ENCODE peak calls at places on chromosomes 16 and 17, in six cellular contexts. N, K, Q, J, S and O are unnamed samples.

GRCh38 chr17:39547713-39548478 is 59.8 kb downstream of the NEUROD2 start:
- DNase-seq in N (peak; percentile 50), K (peak; percentile 13), Q (peak; percentile 31), J (peak; percentile 75), S (peak; percentile 36), O (peak; percentile 98)

GRCh38 chr17:55263565-55264272 is 1.0 kb upstream of the HLF start:
- DNase-seq in N (no peak), K (no peak), Q (no peak), J (no peak), S (no peak), O (no peak)

GRCh38 chr16:364091-364490 is 6.2 kb downstream of the MRPL28 start:
- DNase-seq in N (no peak), K (no peak), Q (no peak), J (no peak), S (no peak), O (no peak)

GRCh38 chr16:69311533-69312388 is 611 bp downstream of the VPS4A start:
- DNase-seq in N (peak; percentile 65), K (no peak), Q (no peak), J (peak; percentile 39), S (no peak), O (no peak)

GRCh38 chr16:14035092-14035491 is 36.0 kb upstream of the MRTFB start:
- DNase-seq in N (no peak), K (no peak), Q (no peak), J (no peak), S (no peak), O (no peak)

GRCh38 chr16:70483426-70483825 is 29.0 kb downstream of the FCSK start:
- DNase-seq in N (no peak), K (no peak), Q (peak; percentile 59), J (no peak), S (no peak), O (no peak)

GRCh38 chr16:50997679-50998078 is 153.4 kb downstream of the SALL1 start:
- DNase-seq in N (no peak), K (no peak), Q (no peak), J (no peak), S (no peak), O (no peak)

GRCh38 chr16:83789642-83790401 is 18.0 kb upstream of the HSBP1 start:
- DNase-seq in N (no peak), K (no peak), Q (no peak), J (no peak), S (no peak), O (no peak)

GRCh38 chr17:3691539-3692166 is 4.3 kb downstream of the P2RX5 start:
- DNase-seq in N (no peak), K (no peak), Q (no peak), J (peak; percentile 32), S (no peak), O (peak; percentile 66)

GRCh38 chr16:54193656-54194007 is 93.0 kb downstream of the IRX3 start:
- DNase-seq in N (peak; percentile 58), K (peak; percentile 59), Q (peak; percentile 4), J (peak; percentile 66), S (no peak), O (peak; percentile 95)

GRCh38 chr16:72428611-72429376 is 256.8 kb upstream of the PMFBP1 start:
- DNase-seq in N (no peak), K (no peak), Q (no peak), J (no peak), S (no peak), O (no peak)

GRCh38 chr16:30953511-30954124 is 3.9 kb upstream of the SETD1A start:
- DNase-seq in N (peak; percentile 88), K (peak; percentile 71), Q (no peak), J (peak; percentile 57), S (no peak), O (peak; percentile 87)

GRCh38 chr17:67161573-67161972 is 83.4 kb downstream of the HELZ start:
- DNase-seq in N (no peak), K (no peak), Q (no peak), J (no peak), S (no peak), O (no peak)

GRCh38 chr16:58842156-58842555 is 108.0 kb upstream of the GOT2 start:
- DNase-seq in N (no peak), K (no peak), Q (no peak), J (no peak), S (no peak), O (no peak)

GRCh38 chr16:50300942-50301625 is 34.7 kb downstream of the ADCY7 start:
- DNase-seq in N (no peak), K (no peak), Q (no peak), J (no peak), S (no peak), O (no peak)

GRCh38 chr17:29237476-29238132 is 9.1 kb upstream of the CRYBA1 start:
- DNase-seq in N (no peak), K (peak; percentile 51), Q (no peak), J (no peak), S (no peak), O (no peak)

GRCh38 chr16:1326946-1327618 is 6.4 kb upstream of the BAIAP3 start:
- DNase-seq in N (no peak), K (no peak), Q (no peak), J (no peak), S (no peak), O (no peak)

GRCh38 chr16:31467151-31467550 is 4.8 kb upstream of the TGFB1I1 start:
- DNase-seq in N (no peak), K (no peak), Q (no peak), J (no peak), S (no peak), O (no peak)

GRCh38 chr17:81419886-81420768 is 24.9 kb downstream of the BAHCC1 start:
- DNase-seq in N (no peak), K (no peak), Q (no peak), J (no peak), S (no peak), O (no peak)

GRCh38 chr16:70664325-70665112 is 18.2 kb downstream of the IL34 start:
- DNase-seq in N (no peak), K (no peak), Q (no peak), J (no peak), S (no peak), O (no peak)

GRCh38 chr17:63002625-63003024 is 36.6 kb downstream of the TANC2 start:
- DNase-seq in N (no peak), K (no peak), Q (no peak), J (no peak), S (no peak), O (no peak)

GRCh38 chr16:84726670-84727467 is 27.1 kb downstream of the USP10 start:
- DNase-seq in N (peak; percentile 71), K (no peak), Q (peak; percentile 72), J (no peak), S (no peak), O (peak; percentile 47)

GRCh38 chr16:68408428-68408827 is 39.9 kb downstream of the SMPD3 start:
- DNase-seq in N (no peak), K (no peak), Q (no peak), J (no peak), S (no peak), O (no peak)

DNA sequence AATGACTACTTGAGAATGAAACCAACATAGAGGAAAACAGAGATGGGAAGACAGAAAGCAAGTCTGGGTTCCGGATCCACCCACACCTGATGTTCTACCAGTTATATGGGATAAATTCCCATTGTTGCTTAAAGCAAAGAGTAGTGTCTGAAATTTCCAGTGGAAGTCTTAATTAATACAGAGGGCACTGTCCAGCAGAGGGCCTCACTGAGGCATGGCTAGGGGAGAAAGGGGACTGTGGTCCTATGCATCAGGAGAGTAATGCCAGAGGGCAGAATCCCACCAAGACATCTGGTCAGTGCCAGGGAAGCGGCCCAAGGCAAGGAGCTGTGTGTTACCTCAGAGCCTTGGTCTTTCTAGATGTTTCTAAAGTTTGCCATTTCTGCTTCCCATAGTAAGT is 7.5 kb upstream of the UMOD start:
- DNase-seq in N (peak; percentile 39), K (no peak), Q (no peak), J (peak; percentile 41), S (no peak), O (no peak)
- TF ChIP-seq SIN3A in N (no peak), K (no peak), Q (no peak), J (no peak), S (no peak), O (no peak)

GRCh38 chr16:27576729-27577128 is 26.8 kb downstream of the KATNIP start:
- DNase-seq in N (no peak), K (no peak), Q (no peak), J (no peak), S (no peak), O (no peak)

GRCh38 chr16:27566417-27566816 is 16.5 kb downstream of the KATNIP start:
- DNase-seq in N (no peak), K (no peak), Q (no peak), J (peak; percentile 60), S (no peak), O (no peak)

GRCh38 chr16:27568077-27568476 is 18.1 kb downstream of the KATNIP start:
- DNase-seq in N (no peak), K (no peak), Q (no peak), J (no peak), S (peak; percentile 33), O (no peak)

GRCh38 chr16:27572711-27573110 is 22.8 kb downstream of the KATNIP start:
- DNase-seq in N (no peak), K (no peak), Q (no peak), J (no peak), S (no peak), O (no peak)

GRCh38 chr16:27571433-27572306 is 21.7 kb downstream of the KATNIP start:
- DNase-seq in N (no peak), K (no peak), Q (no peak), J (no peak), S (no peak), O (no peak)
- TF ChIP-seq SIN3A in N (no peak), K (no peak), Q (no peak), J (no peak), S (no peak), O (no peak)

GRCh38 chr16:89565506-89566372 is 5.3 kb downstream of the RPL13 start:
- DNase-seq in N (peak; percentile 57), K (peak; percentile 69), Q (no peak), J (peak; percentile 62), S (no peak), O (peak; percentile 94)
- TF ChIP-seq SIN3A in N (no peak), K (no peak), Q (no peak), J (no peak), S (no peak), O (peak; percentile 38)

GRCh38 chr16:11064846-11065245 is 120.5 kb downstream of the CLEC16A start:
- DNase-seq in N (no peak), K (no peak), Q (no peak), J (no peak), S (no peak), O (no peak)

GRCh38 chr16:11066231-11066870 is 122.0 kb downstream of the CLEC16A start:
- DNase-seq in N (no peak), K (no peak), Q (no peak), J (no peak), S (no peak), O (no peak)

GRCh38 chr16:11061629-11062270 is 117.4 kb downstream of the CLEC16A start:
- DNase-seq in N (no peak), K (no peak), Q (no peak), J (no peak), S (no peak), O (no peak)

GRCh38 chr16:11064202-11064540 is 119.8 kb downstream of the CLEC16A start:
- DNase-seq in N (no peak), K (no peak), Q (no peak), J (no peak), S (no peak), O (no peak)

GRCh38 chr16:11063432-11064201 is 119.3 kb downstream of the CLEC16A start:
- DNase-seq in N (no peak), K (no peak), Q (no peak), J (no peak), S (no peak), O (no peak)
- TF ChIP-seq SIN3A in N (no peak), K (no peak), Q (no peak), J (no peak), S (no peak), O (no peak)